ENCODE peak calls at places on chromosomes 1 and 21, in six cellular contexts. M is substantia nigra; D is fibroblast of pulmonary artery; V is MCF 10A; N is activated T-cell treated with anti-CD3 and anti-CD28 coated beads, Interleukin-2, amount 50 U/mL, for 24 hours; W is HEK293T. G is an unnamed sample.

GRCh38 chr1:5649795-5650194 is 342.4 kb downstream of the NPHP4 start:
- DNase-seq in M (no peak), D (no peak), V (no peak), N (no peak), W (no peak), G (no peak)

GRCh38 chr1:218463194-218464156 is 118.3 kb downstream of the TGFB2 start:
- DNase-seq in M (peak; percentile 3), D (peak; percentile 76), V (peak; percentile 91), N (no peak), W (no peak), G (no peak)

GRCh38 chr1:180248731-180249681 is 18.9 kb downstream of the LHX4 start:
- DNase-seq in M (no peak), D (no peak), V (no peak), N (no peak), W (peak; percentile 50), G (no peak)

GRCh38 chr1:154199563-154199879 is 6.6 kb downstream of the CFAP141 start:
- DNase-seq in M (no peak), D (no peak), V (no peak), N (peak; percentile 20), W (no peak), G (no peak)

GRCh38 chr1:6098303-6099215 is 52.9 kb downstream of the KCNAB2 start:
- DNase-seq in M (no peak), D (peak; percentile 66), V (no peak), N (no peak), W (no peak), G (no peak)

GRCh38 chr1:86352096-86352495 is 44.0 kb downstream of the ODF2L start:
- DNase-seq in M (no peak), D (peak; percentile 44), V (peak; percentile 18), N (no peak), W (no peak), G (no peak)

GRCh38 chr1:164780111-164780510 is 221.1 kb downstream of the PBX1 start:
- DNase-seq in M (no peak), D (no peak), V (no peak), N (no peak), W (no peak), G (no peak)

GRCh38 chr1:202671388-202671787 is 38.9 kb downstream of the SYT2 start:
- DNase-seq in M (no peak), D (peak; percentile 4), V (peak; percentile 70), N (no peak), W (no peak), G (peak; percentile 80)

GRCh38 chr1:17990401-17990800 is 117.2 kb upstream of the IGSF21 start:
- DNase-seq in M (no peak), D (no peak), V (no peak), N (no peak), W (no peak), G (no peak)

GRCh38 chr1:219442575-219442974 is 170.3 kb downstream of the ZC3H11B start:
- DNase-seq in M (no peak), D (no peak), V (peak; percentile 25), N (no peak), W (no peak), G (no peak)

GRCh38 chr1:66422804-66423203 is 111.1 kb upstream of the SGIP1 start:
- DNase-seq in M (no peak), D (no peak), V (no peak), N (no peak), W (no peak), G (no peak)

GRCh38 chr21:42164064-42164789 is 54.7 kb upstream of the ABCG1 start:
- DNase-seq in M (peak; percentile 41), D (peak; percentile 47), V (peak; percentile 65), N (peak; percentile 65), W (peak; percentile 67), G (peak; percentile 83)

GRCh38 chr1:156727914-156728598 is at the start of gene METTL25B:
- DNase-seq in M (peak; percentile 74), D (peak; percentile 80), V (peak; percentile 88), N (no peak), W (peak; percentile 85), G (peak; percentile 85)

GRCh38 chr1:7551442-7551841 is 219.7 kb upstream of the VAMP3 start:
- DNase-seq in M (no peak), D (no peak), V (no peak), N (no peak), W (no peak), G (no peak)

GRCh38 chr1:32023351-32023750 is 9.7 kb downstream of the KHDRBS1 start:
- DNase-seq in M (no peak), D (peak; percentile 60), V (no peak), N (no peak), W (no peak), G (no peak)

GRCh38 chr21:15051652-15052554 is 12.9 kb downstream of the NRIP1 start:
- DNase-seq in M (no peak), D (no peak), V (peak; percentile 25), N (no peak), W (no peak), G (no peak)

GRCh38 chr1:210363119-210363518 is 34.4 kb downstream of the HHAT start:
- DNase-seq in M (no peak), D (no peak), V (no peak), N (no peak), W (no peak), G (no peak)

GRCh38 chr1:217274927-217275616 is 355.8 kb downstream of the GPATCH2 start:
- DNase-seq in M (no peak), D (peak; percentile 63), V (peak; percentile 71), N (no peak), W (no peak), G (no peak)

GRCh38 chr1:154429118-154429517 is 24.0 kb downstream of the IL6R start:
- DNase-seq in M (peak; percentile 34), D (no peak), V (no peak), N (no peak), W (no peak), G (no peak)

GRCh38 chr1:73673980-73674379 is 524.0 kb downstream of the LRRIQ3 start:
- DNase-seq in M (no peak), D (no peak), V (peak; percentile 32), N (no peak), W (no peak), G (no peak)

GRCh38 chr1:15137807-15138206 is 15.7 kb upstream of the TMEM51 start:
- DNase-seq in M (no peak), D (no peak), V (no peak), N (no peak), W (no peak), G (no peak)

GRCh38 chr1:30782361-30783243 is 25.0 kb upstream of the LAPTM5 start:
- DNase-seq in M (peak; percentile 38), D (peak; percentile 63), V (peak; percentile 59), N (peak; percentile 89), W (peak; percentile 95), G (peak; percentile 73)

GRCh38 chr21:38669186-38669585 is 136.5 kb upstream of the ETS2 start:
- DNase-seq in M (no peak), D (peak; percentile 60), V (peak; percentile 48), N (no peak), W (peak; percentile 30), G (no peak)